ENCODE peak calls at places on chromosome 1, in four cellular contexts. F is NCI-H2107, V is breast epithelium, A is NCI-H1694 treated with DMSO at 0.1 percent for 48 hours. W is an unnamed sample.
A peak's percentile ranks its signal among the peaks of the same experiment; 100 is the strongest.

GRCh38 chr1:211676106-211676583 is 724 bp upstream of the NEK2 start:
- DNase-seq in F (no peak), A (no peak), V (no peak), W (no peak)

GRCh38 chr1:206470692-206471414 is 577 bp downstream of the IKBKE start:
- DNase-seq in V (no peak), F (no peak), A (no peak), W (no peak)

GRCh38 chr1:156376146-156376545 is 7.1 kb downstream of the RHBG start:
- DNase-seq in V (no peak), F (no peak), A (no peak), W (no peak)

GRCh38 chr1:41957568-41957967 is 38.8 kb upstream of the HIVEP3 start:
- DNase-seq in V (no peak), A (no peak), F (no peak), W (no peak)

GRCh38 chr1:9871021-9871420 is 39.0 kb downstream of the CTNNBIP1 start:
- DNase-seq in A (no peak), V (no peak), F (no peak), W (no peak)

GRCh38 chr1:34780528-34780927 is 486 bp upstream of the GJB3 start:
- DNase-seq in A (no peak), F (no peak), V (no peak), W (no peak)

GRCh38 chr1:92030701-92031107 is 919 bp downstream of the EPHX4 start:
- DNase-seq in F (peak; percentile 6), V (no peak), A (no peak), W (peak; percentile 20)

GRCh38 chr1:53601031-53601745 is 137.8 kb downstream of the GLIS1 start:
- DNase-seq in A (no peak), F (no peak), V (no peak), W (no peak)

GRCh38 chr1:183580281-183580682 is 10.0 kb downstream of the NCF2 start:
- DNase-seq in V (no peak), A (peak; percentile 80), F (peak; percentile 66), W (peak; percentile 91)

W was measured in NCI-H526.